ENCODE peak calls at places on chromosome 20, in five cellular contexts. O, J, G, B and Y are unnamed samples.

GRCh38 chr20:51493346-51493791 is 49.1 kb downstream of the NFATC2 start:
- DNase-seq in B (no peak), J (no peak), G (no peak), O (no peak), Y (no peak)

GRCh38 chr20:10670521-10671220 is 3.1 kb downstream of the JAG1 start:
- DNase-seq in G (peak), B (no peak), O (no peak), J (no peak), Y (peak)

GRCh38 chr20:44125332-44126127 is 61.5 kb downstream of the JPH2 start:
- DNase-seq in B (no peak), G (no peak), O (no peak), J (no peak), Y (no peak)

GRCh38 chr20:49674383-49675352 is 39.0 kb downstream of the B4GALT5 start:
- DNase-seq in O (no peak), J (no peak), G (peak), B (no peak), Y (no peak)

GRCh38 chr20:24673678-24674570 is 204.5 kb downstream of the SYNDIG1 start:
- DNase-seq in O (no peak), J (no peak), G (peak), B (no peak), Y (no peak)

GRCh38 chr20:31721408-31722332 is 998 bp downstream of the BCL2L1 start:
- DNase-seq in G (no peak), B (no peak), O (peak), J (no peak), Y (no peak)

GRCh38 chr20:64268180-64268579 is 12.6 kb downstream of the PCMTD2 start:
- DNase-seq in B (peak), J (no peak), O (peak), G (no peak), Y (no peak)

GRCh38 chr20:13865156-13865555 is 80.3 kb downstream of the NDUFAF5 start:
- DNase-seq in O (no peak), G (no peak), B (no peak), J (no peak), Y (no peak)

GRCh38 chr20:1391640-1392442 is 1.0 kb downstream of the FKBP1A start:
- DNase-seq in J (no peak), O (no peak), G (peak), B (peak), Y (peak)

GRCh38 chr20:50110141-50111047 is 2.6 kb downstream of the UBE2V1 start:
- DNase-seq in B (no peak), G (no peak), J (no peak), O (no peak), Y (peak)

GRCh38 chr20:46023999-46024398 is 5.0 kb upstream of the SLC12A5 start:
- DNase-seq in B (no peak), J (no peak), O (no peak), G (no peak), Y (no peak)

GRCh38 chr20:16123623-16124022 is 449.6 kb downstream of the KIF16B start:
- DNase-seq in B (no peak), J (no peak), G (no peak), O (no peak), Y (no peak)

GRCh38 chr20:47786763-47787107 is 1.5 kb upstream of the SULF2 start:
- DNase-seq in G (no peak), J (no peak), O (no peak), B (no peak), Y (no peak)
- TF ChIP-seq CTCF in G (no peak), J (no peak), O (no peak), B (no peak), Y (no peak)

GRCh38 chr20:62141397-62142251 is 1.6 kb downstream of the PSMA7 start:
- DNase-seq in G (peak), J (no peak), B (peak), O (no peak), Y (peak)

GRCh38 chr20:62142252-62143117 is 709 bp downstream of the PSMA7 start:
- DNase-seq in O (no peak), G (no peak), B (peak), J (no peak), Y (peak)

GRCh38 chr20:62138912-62139311 is 4.3 kb downstream of the PSMA7 start:
- DNase-seq in B (no peak), O (no peak), G (no peak), J (no peak), Y (no peak)

GRCh38 chr20:62139636-62140035 is 3.6 kb downstream of the PSMA7 start:
- DNase-seq in B (no peak), J (no peak), G (no peak), O (no peak), Y (no peak)

GRCh38 chr20:62141043-62141396 is 2.2 kb downstream of the PSMA7 start:
- DNase-seq in J (no peak), B (no peak), O (no peak), G (no peak), Y (no peak)
- H3K4me3 ChIP-seq in J (peak), B (peak), O (peak), G (no peak), Y (no peak)

GRCh38 chr20:36541227-36542018 is at the start of gene MYL9:
- DNase-seq in O (peak), J (no peak), G (peak), B (peak), Y (peak)
- TF ChIP-seq CTCF in O (no peak), J (no peak), G (no peak), B (no peak), Y (no peak)

DNA sequence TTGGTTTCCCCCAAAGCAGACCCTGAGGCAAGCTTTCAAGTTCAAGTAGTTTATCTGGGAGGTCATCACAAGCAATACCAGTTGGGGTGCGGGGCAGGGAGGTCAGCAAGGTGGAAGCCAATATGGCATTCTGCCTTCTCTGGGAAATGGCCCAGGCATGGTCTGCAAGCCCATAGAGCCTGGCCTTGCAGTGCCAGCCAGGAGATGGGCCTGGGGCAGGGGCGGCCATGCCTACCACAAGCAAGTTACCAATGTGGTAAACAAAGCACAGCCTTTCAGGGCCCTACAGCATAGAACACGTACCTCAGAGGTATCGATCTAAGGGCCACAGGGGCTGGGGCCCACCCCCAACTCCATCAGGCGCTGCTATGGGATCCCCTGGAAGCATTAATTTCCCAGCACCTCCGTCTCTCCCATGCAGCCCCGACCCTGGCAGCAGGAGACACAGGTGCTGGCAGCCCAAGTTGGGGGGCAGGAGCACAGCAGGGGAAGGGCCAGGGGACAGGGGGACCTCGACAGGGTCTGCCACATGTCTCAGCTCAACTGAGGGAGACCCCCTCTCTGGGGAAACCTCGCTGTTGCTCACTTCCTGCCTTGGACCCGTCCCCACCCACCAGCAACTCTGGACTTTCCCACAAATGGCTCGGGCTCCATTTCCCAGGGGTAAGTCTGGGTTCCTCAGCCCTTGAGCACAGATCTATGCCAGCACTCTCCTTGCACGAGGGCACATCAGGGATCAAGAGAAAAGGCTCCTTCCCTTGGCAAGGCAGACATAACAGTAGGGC is 369.0 kb downstream of the PREX1 start:
- DNase-seq in B (no peak), O (no peak), J (no peak), G (no peak), Y (no peak)
- H3K4me3 ChIP-seq in B (no peak), O (no peak), J (no peak), G (no peak), Y (no peak)

GRCh38 chr20:58864346-58864745 is 11.8 kb downstream of the GNAS start:
- DNase-seq in O (no peak), G (no peak), B (no peak), J (no peak), Y (peak)
- TF ChIP-seq CTCF in O (peak), G (peak), B (peak), J (peak), Y (peak)